ENCODE peak calls at places on chromosomes 6 and 20, in six cellular contexts. V is cardiac muscle cell; W is cerebellar cortex; F is activated T-helper 1 cell treated with anti-CD3 and anti-CD28 coated beads, Interleukin-2, amount 50 U/mL, for 16 hours; L is GM20000; G is ACHN. S is an unnamed sample.

GRCh38 chr6:33272358-33273128 is 668 bp downstream of the RPS18 start:
- DNase-seq in V (no peak), W (no peak), F (no peak), L (no peak), G (no peak), S (no peak)

GRCh38 chr6:134060491-134061106 is 8.2 kb upstream of the SLC2A12 start:
- DNase-seq in V (no peak), W (no peak), F (no peak), L (no peak), G (peak), S (no peak)

GRCh38 chr6:43951063-43951755 is 176.0 kb downstream of the MRPL14 start:
- DNase-seq in V (peak), W (no peak), F (no peak), L (peak), G (peak), S (no peak)

GRCh38 chr6:57242505-57242904 is 20.4 kb upstream of the RAB23 start:
- DNase-seq in V (no peak), W (no peak), F (no peak), L (no peak), G (no peak), S (no peak)

GRCh38 chr6:138944412-138944811 is 43.6 kb downstream of the REPS1 start:
- DNase-seq in V (no peak), W (no peak), F (no peak), L (peak), G (peak), S (no peak)

GRCh38 chr20:32127347-32127746 is 17.8 kb downstream of the TM9SF4 start:
- DNase-seq in V (no peak), W (no peak), F (no peak), L (no peak), G (no peak), S (no peak)

GRCh38 chr6:128032047-128032446 is 131.2 kb upstream of the THEMIS start:
- DNase-seq in V (no peak), W (no peak), F (no peak), L (no peak), G (no peak), S (no peak)

GRCh38 chr6:170165501-170166117 is 125.3 kb downstream of the DLL1 start:
- DNase-seq in V (peak), W (no peak), F (no peak), L (no peak), G (no peak), S (no peak)

GRCh38 chr6:161128680-161129196 is 137.2 kb downstream of the MAP3K4 start:
- DNase-seq in V (no peak), W (no peak), F (no peak), L (no peak), G (no peak), S (no peak)

GRCh38 chr6:95601133-95601532 is 23.8 kb downstream of the MANEA start:
- DNase-seq in V (no peak), W (no peak), F (no peak), L (no peak), G (no peak), S (no peak)

GRCh38 chr6:26118999-26119398 is 31.8 kb downstream of the HFE start:
- DNase-seq in V (no peak), W (no peak), F (no peak), L (no peak), G (peak), S (peak)

GRCh38 chr6:17656092-17656491 is 50.6 kb downstream of the NUP153 start:
- DNase-seq in V (peak), W (no peak), F (no peak), L (no peak), G (no peak), S (no peak)

GRCh38 chr20:23152308-23152892 is 66.3 kb upstream of the CD93 start:
- DNase-seq in V (peak), W (no peak), F (no peak), L (no peak), G (no peak), S (no peak)

GRCh38 chr6:150297327-150298028 is 71.3 kb upstream of the IYD start:
- DNase-seq in V (no peak), W (no peak), F (no peak), L (no peak), G (peak), S (no peak)

GRCh38 chr6:56927538-56928453 is 27.1 kb upstream of the BEND6 start:
- DNase-seq in V (no peak), W (no peak), F (no peak), L (no peak), G (no peak), S (no peak)

GRCh38 chr6:64404370-64404769 is 768.8 kb downstream of the PHF3 start:
- DNase-seq in V (no peak), W (no peak), F (no peak), L (no peak), G (no peak), S (no peak)

S was measured in Ammon's horn.